ENCODE peak calls at places on chromosome 4, in five cellular contexts. One of them, this sample, is unnamed.

GRCh38 chr4:155529197-155529596 is 137.5 kb upstream of the GUCY1A1 start:
- DNase-seq in GM12878: no peak
- DNase-seq in K562: no peak
- DNase-seq in H1: no peak
- DNase-seq in HCT116: no peak
- DNase-seq in this sample: no peak

GRCh38 chr4:108035691-108036090 is 46.0 kb downstream of the HADH start:
- DNase-seq in H1: no peak
- DNase-seq in GM12878: no peak
- DNase-seq in K562: no peak
- DNase-seq in HCT116: no peak
- DNase-seq in this sample: no peak

GRCh38 chr4:38106301-38106700 is 146.1 kb downstream of the PTTG2 start:
- DNase-seq in H1: no peak
- DNase-seq in K562: no peak
- DNase-seq in GM12878: no peak
- DNase-seq in HCT116: no peak
- DNase-seq in this sample: no peak

GRCh38 chr4:140807491-140808257 is 51.5 kb upstream of the TBC1D9 start:
- DNase-seq in HCT116: no peak
- DNase-seq in H1: no peak
- DNase-seq in GM12878: peak
- DNase-seq in K562: no peak
- DNase-seq in this sample: no peak

GRCh38 chr4:154444958-154445357 is 46.6 kb downstream of the DCHS2 start:
- DNase-seq in H1: no peak
- DNase-seq in GM12878: no peak
- DNase-seq in K562: no peak
- DNase-seq in HCT116: no peak
- DNase-seq in this sample: no peak

GRCh38 chr4:173119818-173120217 is 48.8 kb upstream of the GALNT7 start:
- DNase-seq in K562: no peak
- DNase-seq in GM12878: no peak
- DNase-seq in H1: no peak
- DNase-seq in HCT116: no peak
- DNase-seq in this sample: no peak

GRCh38 chr4:11073621-11074051 is 355.1 kb downstream of the HS3ST1 start:
- DNase-seq in K562: no peak
- DNase-seq in H1: peak
- DNase-seq in HCT116: no peak
- DNase-seq in GM12878: no peak
- DNase-seq in this sample: no peak

GRCh38 chr4:21512351-21512750 is 436.2 kb downstream of the KCNIP4 start:
- DNase-seq in H1: no peak
- DNase-seq in GM12878: no peak
- DNase-seq in HCT116: peak
- DNase-seq in K562: no peak
- DNase-seq in this sample: peak

GRCh38 chr4:47315346-47315745 is 148.2 kb downstream of the COMMD8 start:
- DNase-seq in K562: no peak
- DNase-seq in GM12878: no peak
- DNase-seq in H1: no peak
- DNase-seq in HCT116: no peak
- DNase-seq in this sample: no peak

GRCh38 chr4:139560396-139561084 is 4.5 kb upstream of the SETD7 start:
- DNase-seq in GM12878: no peak
- DNase-seq in HCT116: no peak
- DNase-seq in H1: no peak
- DNase-seq in K562: no peak
- DNase-seq in this sample: no peak

GRCh38 chr4:184101711-184102110 is 116.0 kb downstream of the ENPP6 start:
- DNase-seq in HCT116: no peak
- DNase-seq in K562: no peak
- DNase-seq in H1: no peak
- DNase-seq in GM12878: no peak
- DNase-seq in this sample: no peak

GRCh38 chr4:6306299-6306698 is 36.6 kb downstream of the WFS1 start:
- DNase-seq in HCT116: no peak
- DNase-seq in H1: no peak
- DNase-seq in K562: no peak
- DNase-seq in GM12878: no peak
- DNase-seq in this sample: no peak

GRCh38 chr4:102858828-102859464 is 9.8 kb upstream of the CISD2 start:
- DNase-seq in K562: no peak
- DNase-seq in GM12878: no peak
- DNase-seq in HCT116: no peak
- DNase-seq in H1: no peak
- DNase-seq in this sample: no peak

GRCh38 chr4:85823295-85823694 is 348.3 kb downstream of the ARHGAP24 start:
- DNase-seq in H1: no peak
- DNase-seq in HCT116: peak
- DNase-seq in GM12878: no peak
- DNase-seq in K562: no peak
- DNase-seq in this sample: no peak

GRCh38 chr4:21882050-21882839 is 66.3 kb downstream of the KCNIP4 start:
- DNase-seq in HCT116: no peak
- DNase-seq in H1: no peak
- DNase-seq in GM12878: no peak
- DNase-seq in K562: no peak
- DNase-seq in this sample: no peak

GRCh38 chr4:76881375-76881774 is 16.6 kb downstream of the SOWAHB start:
- DNase-seq in H1: no peak
- DNase-seq in K562: no peak
- DNase-seq in HCT116: no peak
- DNase-seq in GM12878: no peak
- DNase-seq in this sample: peak

GRCh38 chr4:114161809-114162208 is 182.4 kb upstream of the ARSJ start:
- DNase-seq in H1: no peak
- DNase-seq in HCT116: no peak
- DNase-seq in GM12878: no peak
- DNase-seq in K562: no peak
- DNase-seq in this sample: no peak

GRCh38 chr4:15065516-15065915 is 63.2 kb downstream of the CPEB2 start:
- DNase-seq in HCT116: no peak
- DNase-seq in GM12878: no peak
- DNase-seq in K562: no peak
- DNase-seq in H1: no peak
- DNase-seq in this sample: no peak

GRCh38 chr4:76984788-76985211 is 35.2 kb downstream of the SEPTIN11 start:
- DNase-seq in HCT116: no peak
- DNase-seq in H1: no peak
- DNase-seq in GM12878: no peak
- DNase-seq in K562: no peak
- DNase-seq in this sample: no peak

GRCh38 chr4:4216668-4217067 is 10.1 kb downstream of the OTOP1 start:
- DNase-seq in K562: no peak
- DNase-seq in H1: no peak
- DNase-seq in HCT116: no peak
- DNase-seq in GM12878: no peak
- DNase-seq in this sample: no peak

GRCh38 chr4:26964512-26964911 is 103.9 kb downstream of the STIM2 start:
- DNase-seq in K562: no peak
- DNase-seq in H1: no peak
- DNase-seq in GM12878: no peak
- DNase-seq in HCT116: no peak
- DNase-seq in this sample: no peak

GRCh38 chr4:152283806-152284470 is 252.0 kb downstream of the FBXW7 start:
- DNase-seq in HCT116: no peak
- DNase-seq in GM12878: no peak
- DNase-seq in K562: no peak
- DNase-seq in H1: no peak
- DNase-seq in this sample: no peak

GRCh38 chr4:119284876-119285611 is 36.9 kb downstream of the FABP2 start:
- DNase-seq in K562: no peak
- DNase-seq in HCT116: no peak
- DNase-seq in GM12878: no peak
- DNase-seq in H1: no peak
- DNase-seq in this sample: no peak

GRCh38 chr4:14994242-14994641 is 8.0 kb upstream of the CPEB2 start:
- DNase-seq in H1: no peak
- DNase-seq in GM12878: no peak
- DNase-seq in K562: no peak
- DNase-seq in HCT116: no peak
- DNase-seq in this sample: no peak

GRCh38 chr4:13980317-13980716 is 352.8 kb upstream of the BOD1L1 start:
- DNase-seq in K562: no peak
- DNase-seq in GM12878: no peak
- DNase-seq in HCT116: no peak
- DNase-seq in H1: no peak
- DNase-seq in this sample: no peak

GRCh38 chr4:113692809-113693411 is 68.6 kb downstream of the CAMK2D start:
- DNase-seq in H1: no peak
- DNase-seq in GM12878: no peak
- DNase-seq in K562: no peak
- DNase-seq in HCT116: no peak
- DNase-seq in this sample: no peak

DNA sequence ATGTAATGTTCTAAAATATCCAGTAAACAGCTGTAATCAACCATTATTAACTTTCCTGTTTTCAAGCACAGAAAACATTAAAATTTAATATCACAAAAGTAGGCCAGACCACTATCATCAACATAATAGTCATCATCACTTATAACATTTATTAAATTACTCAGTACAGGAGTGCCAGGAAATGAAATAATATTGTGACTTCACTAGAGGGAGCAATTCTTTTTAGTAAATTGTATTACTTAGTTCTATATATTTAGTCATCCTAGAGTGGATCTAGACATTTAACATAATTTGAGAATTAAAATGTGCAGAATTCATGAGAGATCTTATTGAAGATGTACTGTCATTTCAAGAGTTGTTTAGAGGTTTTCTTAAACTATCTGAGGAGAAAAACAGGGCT is 33.6 kb downstream of the PITX2 start:
- DNase-seq in K562: no peak
- DNase-seq in H1: no peak
- DNase-seq in GM12878: no peak
- DNase-seq in HCT116: no peak
- DNase-seq in this sample: peak
- TF ChIP-seq JUND in K562: no peak
- TF ChIP-seq JUND in H1: no peak
- TF ChIP-seq JUND in GM12878: no peak
- TF ChIP-seq JUND in HCT116: no peak
- TF ChIP-seq JUND in this sample: no peak

GRCh38 chr4:182564966-182565365 is 321.8 kb downstream of the TENM3 start:
- DNase-seq in GM12878: no peak
- DNase-seq in K562: no peak
- DNase-seq in HCT116: no peak
- DNase-seq in H1: no peak
- DNase-seq in this sample: no peak
- TF ChIP-seq JUND in GM12878: no peak
- TF ChIP-seq JUND in K562: no peak
- TF ChIP-seq JUND in HCT116: no peak
- TF ChIP-seq JUND in H1: no peak
- TF ChIP-seq JUND in this sample: no peak

GRCh38 chr4:120327276-120327675 is 260.6 kb upstream of the MAD2L1 start:
- DNase-seq in H1: no peak
- DNase-seq in HCT116: no peak
- DNase-seq in GM12878: no peak
- DNase-seq in K562: no peak
- DNase-seq in this sample: no peak
- TF ChIP-seq JUND in H1: no peak
- TF ChIP-seq JUND in HCT116: no peak
- TF ChIP-seq JUND in GM12878: no peak
- TF ChIP-seq JUND in K562: no peak
- TF ChIP-seq JUND in this sample: no peak

GRCh38 chr4:116547632-116548031 is 537.7 kb downstream of the TRAM1L1 start:
- DNase-seq in K562: no peak
- DNase-seq in GM12878: no peak
- DNase-seq in HCT116: no peak
- DNase-seq in H1: no peak
- DNase-seq in this sample: no peak
- TF ChIP-seq JUND in K562: no peak
- TF ChIP-seq JUND in GM12878: no peak
- TF ChIP-seq JUND in HCT116: no peak
- TF ChIP-seq JUND in H1: no peak
- TF ChIP-seq JUND in this sample: no peak

GRCh38 chr4:1722551-1723071 is 1.3 kb downstream of the TACC3 start:
- DNase-seq in H1: no peak
- DNase-seq in HCT116: no peak
- DNase-seq in GM12878: no peak
- DNase-seq in K562: no peak
- DNase-seq in this sample: no peak

GRCh38 chr4:1725521-1725920 is 4.2 kb downstream of the TACC3 start:
- DNase-seq in H1: no peak
- DNase-seq in HCT116: no peak
- DNase-seq in GM12878: no peak
- DNase-seq in K562: no peak
- DNase-seq in this sample: no peak

GRCh38 chr4:1721666-1722550 is 587 bp downstream of the TACC3 start:
- DNase-seq in HCT116: no peak
- DNase-seq in GM12878: no peak
- DNase-seq in K562: peak
- DNase-seq in H1: no peak
- DNase-seq in this sample: no peak

GRCh38 chr4:1721003-1721665 is at the start of the genes TACC3 and TMEM129:
- DNase-seq in K562: peak
- DNase-seq in HCT116: peak
- DNase-seq in H1: peak
- DNase-seq in GM12878: peak
- DNase-seq in this sample: peak

DNA sequence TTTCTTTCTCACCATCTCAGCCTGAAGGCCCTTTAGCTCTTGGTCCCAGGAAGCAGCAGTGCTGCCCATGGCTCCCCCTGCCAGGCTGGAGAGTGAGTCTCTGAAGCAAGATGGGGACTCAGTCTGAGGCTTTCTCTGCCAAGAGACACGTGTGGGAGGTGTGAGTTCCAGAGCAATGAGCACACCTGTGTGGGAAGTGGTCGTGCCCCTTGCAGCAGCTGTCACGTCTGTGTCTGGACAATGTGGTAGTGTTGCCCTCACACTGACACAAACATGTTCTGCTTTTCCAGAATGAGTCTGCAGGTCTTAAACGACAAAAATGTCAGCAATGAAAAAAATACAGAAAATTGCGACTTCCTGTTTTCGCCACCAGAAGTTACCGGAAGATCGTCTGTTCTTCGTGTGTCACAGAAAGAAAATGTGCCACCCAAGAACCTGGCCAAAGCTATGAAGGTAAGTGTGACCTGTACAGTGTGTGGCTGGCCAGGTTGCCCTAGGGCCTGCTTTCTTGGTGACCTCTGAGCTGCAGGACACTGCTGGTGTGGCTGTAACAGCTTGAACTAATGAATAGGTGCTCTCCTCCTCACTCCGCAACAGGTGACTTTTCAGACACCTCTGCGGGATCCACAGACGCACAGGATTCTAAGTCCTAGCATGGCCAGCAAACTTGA is 1.9 kb downstream of the TACC3 start:
- DNase-seq in K562: no peak
- DNase-seq in HCT116: no peak
- DNase-seq in H1: no peak
- DNase-seq in GM12878: no peak
- DNase-seq in this sample: no peak
- TF ChIP-seq JUND in K562: no peak
- TF ChIP-seq JUND in HCT116: no peak
- TF ChIP-seq JUND in H1: no peak
- TF ChIP-seq JUND in GM12878: no peak
- TF ChIP-seq JUND in this sample: no peak

GRCh38 chr4:145619639-145619996 is 433 bp downstream of the MMAA start:
- DNase-seq in K562: no peak
- DNase-seq in H1: no peak
- DNase-seq in GM12878: peak
- DNase-seq in HCT116: peak
- DNase-seq in this sample: no peak
- TF ChIP-seq JUND in K562: no peak
- TF ChIP-seq JUND in H1: no peak
- TF ChIP-seq JUND in GM12878: no peak
- TF ChIP-seq JUND in HCT116: no peak
- TF ChIP-seq JUND in this sample: no peak

This sample was measured in T47D.